ENCODE peak calls at places on chromosomes 2 and 18, in four cellular contexts. U, K, C and X are unnamed samples.

GRCh38 chr2:102251042-102251848 is 60.1 kb upstream of the IL1RL1 start:
- DNase-seq in U (no peak), C (peak; percentile 40), K (peak; percentile 58), X (peak; percentile 62)

GRCh38 chr2:57990118-57990725 is 56.4 kb upstream of the VRK2 start:
- DNase-seq in C (no peak), U (no peak), K (no peak), X (peak; percentile 6)

GRCh38 chr18:48529796-48530195 is 9.0 kb upstream of the CTIF start:
- DNase-seq in C (no peak), U (no peak), K (peak; percentile 56), X (peak; percentile 81)

GRCh38 chr2:53437371-53437770 is 330.2 kb upstream of the CHAC2 start:
- DNase-seq in C (no peak), K (peak; percentile 15), U (no peak), X (peak; percentile 42)

GRCh38 chr2:71833855-71834554 is 313.7 kb downstream of the CYP26B1 start:
- DNase-seq in U (peak; percentile 41), C (peak; percentile 26), K (peak; percentile 76), X (no peak)

GRCh38 chr18:66440433-66440832 is 163.5 kb downstream of the CDH19 start:
- DNase-seq in U (no peak), K (no peak), C (no peak), X (no peak)

GRCh38 chr2:182445566-182445965 is 18.7 kb upstream of the PDE1A start:
- DNase-seq in C (no peak), K (no peak), U (no peak), X (no peak)

GRCh38 chr18:56168049-56168781 is 470.2 kb downstream of the TXNL1 start:
- DNase-seq in U (peak; percentile 17), K (peak; percentile 61), C (peak; percentile 45), X (peak; percentile 79)

GRCh38 chr2:239775623-239776440 is 249.3 kb downstream of the NDUFA10 start:
- DNase-seq in U (no peak), K (peak; percentile 25), C (no peak), X (no peak)

GRCh38 chr2:202171246-202171833 is 67.1 kb downstream of the SUMO1 start:
- DNase-seq in U (no peak), C (no peak), K (no peak), X (no peak)

GRCh38 chr2:48548871-48549270 is 18.9 kb downstream of the STON1 start:
- DNase-seq in K (no peak), U (no peak), C (no peak), X (no peak)

GRCh38 chr2:240179941-240180666 is 39.6 kb upstream of the OTOS start:
- DNase-seq in K (no peak), U (no peak), C (no peak), X (peak; percentile 51)

GRCh38 chr2:74922592-74923227 is 35.7 kb upstream of the POLE4 start:
- DNase-seq in K (peak; percentile 35), U (no peak), C (no peak), X (no peak)

GRCh38 chr2:129876576-129876975 is 102.9 kb upstream of the RAB6C start:
- DNase-seq in K (no peak), U (no peak), C (no peak), X (no peak)

GRCh38 chr2:19857806-19858205 is 44.0 kb downstream of the TTC32 start:
- DNase-seq in C (no peak), K (no peak), U (no peak), X (no peak)

GRCh38 chr2:119821266-119821665 is 61.5 kb downstream of the PTPN4 start:
- DNase-seq in C (no peak), K (no peak), U (no peak), X (no peak)

GRCh38 chr2:148853458-148853857 is 21.6 kb upstream of the KIF5C start:
- DNase-seq in U (peak; percentile 3), K (peak; percentile 14), C (no peak), X (no peak)

GRCh38 chr18:10397004-10397403 is 57.4 kb upstream of the APCDD1 start:
- DNase-seq in C (no peak), U (no peak), K (no peak), X (no peak)

GRCh38 chr2:96527990-96528679 is 8.4 kb upstream of the ARID5A start:
- DNase-seq in U (no peak), C (no peak), K (peak; percentile 38), X (no peak)
- H3K4me3 ChIP-seq in U (peak overlapping the region; percentile 8), C (no peak overlapping the region), K (peak overlapping the region; percentile 34), X (peak overlapping the region; percentile 8)

GRCh38 chr2:169511818-169512217 is 2.3 kb downstream of the KLHL41 start:
- DNase-seq in K (no peak), C (no peak), U (no peak), X (no peak)

GRCh38 chr2:169509955-169510354 is 453 bp downstream of the KLHL41 start:
- DNase-seq in C (no peak), U (no peak), K (no peak), X (no peak)

GRCh38 chr2:169512525-169512924 is 3.0 kb downstream of the KLHL41 start:
- DNase-seq in K (no peak), U (no peak), C (no peak), X (no peak)

GRCh38 chr2:169507698-169508097 is 1.8 kb upstream of the KLHL41 start:
- DNase-seq in C (no peak), K (peak; percentile 75), U (peak; percentile 16), X (peak; percentile 75)

GRCh38 chr2:169509230-169509917 is at the start of gene KLHL41:
- DNase-seq in K (peak; percentile 60), U (no peak), C (no peak), X (peak; percentile 63)
- H3K4me3 ChIP-seq in K (no peak within 1 kb of the TSS), U (no peak within 1 kb of the TSS), C (no peak within 1 kb of the TSS), X (no peak within 1 kb of the TSS)

DNA sequence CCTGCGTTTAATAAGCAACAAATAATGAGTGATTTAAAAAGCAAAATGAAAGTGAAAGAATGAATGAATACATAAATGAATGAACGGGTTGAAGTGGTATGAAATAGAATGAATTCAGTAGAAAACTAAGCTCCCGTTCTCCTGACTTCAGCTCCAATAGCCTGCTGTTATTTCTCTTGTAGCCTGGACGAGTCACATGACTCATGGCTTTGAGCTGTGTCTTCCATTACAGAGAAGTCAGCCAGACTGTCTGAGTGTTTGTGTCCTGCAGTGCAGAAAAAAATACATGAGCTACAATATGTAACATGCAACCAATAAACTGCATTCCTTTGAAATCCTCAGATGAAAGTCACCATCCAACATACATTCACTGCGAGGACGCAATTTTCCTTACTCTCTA is 21.2 kb downstream of the SCG2 start:
- DNase-seq in K (peak; percentile 78), U (peak; percentile 53), C (no peak), X (peak; percentile 43)
- H3K4me3 ChIP-seq in K (no peak overlapping the region), U (no peak overlapping the region), C (no peak overlapping the region), X (no peak overlapping the region)

GRCh38 chr2:113896791-113897190 is 6.9 kb downstream of the ACTR3 start:
- DNase-seq in U (no peak), C (no peak), K (no peak), X (no peak)

GRCh38 chr2:113895301-113895700 is 5.4 kb downstream of the ACTR3 start:
- DNase-seq in U (no peak), K (peak; percentile 24), C (no peak), X (peak; percentile 22)

GRCh38 chr2:113892004-113892740 is 2.3 kb downstream of the ACTR3 start:
- DNase-seq in K (no peak), U (no peak), C (no peak), X (no peak)

GRCh38 chr2:113895819-113896563 is 6.1 kb downstream of the ACTR3 start:
- DNase-seq in K (no peak), C (no peak), U (no peak), X (no peak)

DNA sequence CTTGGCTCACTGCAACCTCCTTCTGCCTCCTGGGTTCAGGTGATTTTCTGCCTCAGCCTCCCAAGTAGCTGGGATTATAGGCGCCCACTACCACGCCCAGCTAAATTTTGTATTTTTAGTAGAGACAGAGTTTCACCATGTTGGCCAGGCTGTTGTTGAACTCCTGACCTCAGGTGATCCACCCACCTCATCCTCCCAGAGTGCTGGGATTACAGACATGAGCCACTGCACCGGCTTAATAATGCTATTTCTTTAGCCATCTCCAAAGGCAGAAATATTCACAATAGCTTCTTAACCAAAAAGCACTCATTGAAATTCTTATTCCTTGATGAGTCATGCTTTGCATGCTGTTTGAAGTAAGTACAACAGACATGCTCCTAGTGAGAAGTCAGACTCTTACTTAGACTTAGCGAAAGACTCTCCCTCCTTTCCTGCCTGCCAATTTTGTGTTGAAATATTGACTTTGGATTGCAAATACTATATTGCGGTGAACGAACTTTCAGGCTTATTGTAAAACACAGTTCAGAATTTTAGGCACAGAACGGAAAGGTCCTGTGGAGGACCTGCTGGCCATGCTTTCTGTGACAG is 4.4 kb downstream of the ACTR3 start:
- DNase-seq in C (peak; percentile 19), K (peak; percentile 96), U (peak; percentile 55), X (peak; percentile 86)
- H3K4me3 ChIP-seq in C (no peak overlapping the region), K (no peak overlapping the region), U (peak overlapping the region; percentile 2), X (peak overlapping the region; percentile 18)

GRCh38 chr18:71068338-71068737 is 779.5 kb downstream of the SOCS6 start:
- DNase-seq in U (no peak), C (no peak), K (no peak), X (no peak)
- H3K4me3 ChIP-seq in U (no peak overlapping the region), C (no peak overlapping the region), K (no peak overlapping the region), X (no peak overlapping the region)

GRCh38 chr2:204535764-204536163 is 9.5 kb upstream of the PARD3B start:
- DNase-seq in C (no peak), U (no peak), K (no peak), X (peak; percentile 34)

GRCh38 chr2:204541637-204542036 is 3.6 kb upstream of the PARD3B start:
- DNase-seq in K (no peak), C (no peak), U (no peak), X (no peak)

GRCh38 chr2:204535356-204535755 is 9.9 kb upstream of the PARD3B start:
- DNase-seq in K (no peak), C (no peak), U (no peak), X (no peak)

GRCh38 chr2:204539010-204539385 is 6.3 kb upstream of the PARD3B start:
- DNase-seq in C (no peak), U (no peak), K (no peak), X (no peak)

GRCh38 chr2:204538179-204539009 is 6.9 kb upstream of the PARD3B start:
- DNase-seq in C (peak; percentile 45), U (no peak), K (peak; percentile 17), X (no peak)
- H3K4me3 ChIP-seq in C (no peak overlapping the region), U (peak overlapping the region; percentile 2), K (no peak overlapping the region), X (no peak overlapping the region)

DNA sequence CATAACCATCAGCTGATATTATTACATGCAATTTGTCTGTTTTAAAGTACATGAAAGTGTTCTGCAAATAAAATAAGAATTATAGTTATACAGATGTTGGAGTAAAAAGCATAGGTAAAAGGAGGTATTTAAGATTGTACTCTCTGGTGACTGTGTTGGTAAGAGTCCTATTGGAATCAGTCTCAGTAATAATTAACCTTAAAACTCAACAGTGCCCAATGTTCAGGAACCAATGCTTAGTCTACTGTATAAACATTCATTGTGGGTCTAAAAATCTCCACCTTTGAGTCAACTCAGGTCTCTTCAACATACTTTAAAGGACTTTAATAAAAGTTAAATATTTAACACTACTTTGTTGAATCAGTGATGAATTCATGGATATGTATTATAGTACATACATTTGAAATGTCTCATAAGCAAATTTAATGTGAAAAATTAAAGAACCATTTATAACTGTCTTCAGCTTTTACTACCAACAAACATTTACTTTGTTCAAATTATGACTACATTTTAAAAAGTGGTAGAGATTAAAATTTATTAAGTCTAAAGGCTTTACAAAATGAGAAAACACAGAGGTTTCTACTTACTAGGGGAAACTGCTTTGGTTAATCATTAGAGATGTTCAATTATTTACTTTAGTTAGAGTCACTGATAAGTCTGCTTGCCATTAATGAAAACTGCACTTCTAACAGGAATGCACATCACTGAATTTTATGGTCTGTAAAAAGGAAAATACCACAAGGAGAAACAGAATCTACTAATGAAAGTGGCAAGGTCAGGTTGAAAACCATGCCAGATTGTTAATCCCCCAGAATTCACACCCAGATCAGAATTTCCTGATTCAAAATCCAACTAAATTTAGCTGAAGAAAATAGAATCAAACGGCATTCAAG is 90.2 kb upstream of the GRB14 start:
- DNase-seq in C (no peak), U (no peak), K (no peak), X (no peak)
- H3K4me3 ChIP-seq in C (no peak overlapping the region), U (no peak overlapping the region), K (no peak overlapping the region), X (no peak overlapping the region)